ENCODE peak calls at places on chromosomes 13 and 19, in nine cellular contexts. O is nephron progenitor cell, X is BJ, I is dorsolateral prefrontal cortex, S is prostate gland, N is RWPE1, U is astrocyte of the spinal cord, A is HCT116, Q is PC-9. L is an unnamed sample.

GRCh38 chr13:59728896-59729545 is 434.7 kb downstream of the DIAPH3 start:
- DNase-seq in O (no peak), X (no peak), I (no peak), S (no peak), N (no peak), U (no peak), A (no peak), Q (no peak), L (no peak)

GRCh38 chr13:79448413-79448812 is 32.5 kb upstream of the NDFIP2 start:
- DNase-seq in O (no peak), X (no peak), I (no peak), S (no peak), N (no peak), U (no peak), A (no peak), Q (no peak), L (no peak)

GRCh38 chr13:108561152-108561551 is 68.3 kb upstream of the MYO16 start:
- DNase-seq in O (no peak), X (no peak), I (no peak), S (peak), N (no peak), U (no peak), A (no peak), Q (no peak), L (no peak)

GRCh38 chr13:105107781-105108180 is 1427.7 kb downstream of the EFNB2 start:
- DNase-seq in O (no peak), X (no peak), I (no peak), S (no peak), N (no peak), U (no peak), A (no peak), Q (no peak), L (no peak)

GRCh38 chr19:44812142-44812718 is 3.3 kb downstream of the BCAM start:
- DNase-seq in O (no peak), X (no peak), I (no peak), S (no peak), N (no peak), U (no peak), A (no peak), Q (no peak), L (no peak)

GRCh38 chr19:29537181-29537580 is 11.4 kb downstream of the VSTM2B start:
- DNase-seq in O (no peak), X (no peak), I (no peak), S (no peak), N (no peak), U (no peak), A (no peak), Q (no peak), L (no peak)

GRCh38 chr13:28558126-28558525 is 63.2 kb upstream of the FLT1 start:
- DNase-seq in O (no peak), X (peak), I (no peak), S (no peak), N (no peak), U (peak), A (no peak), Q (no peak), L (no peak)

GRCh38 chr13:113877149-113877990 is 13.5 kb upstream of the GAS6 start:
- DNase-seq in O (no peak), X (no peak), I (no peak), S (no peak), N (no peak), U (no peak), A (no peak), Q (no peak), L (no peak)

GRCh38 chr19:43984687-43985000 is 656 bp downstream of the ZNF155 start:
- DNase-seq in O (no peak), X (no peak), I (no peak), S (peak), N (no peak), U (no peak), A (no peak), Q (no peak), L (no peak)

GRCh38 chr19:32041681-32042292 is 303.6 kb upstream of the ZNF507 start:
- DNase-seq in O (peak), X (no peak), I (peak), S (peak), N (peak), U (peak), A (no peak), Q (no peak), L (peak)

GRCh38 chr19:37930416-37930815 is 23.4 kb downstream of the SIPA1L3 start:
- DNase-seq in O (no peak), X (no peak), I (no peak), S (no peak), N (no peak), U (no peak), A (no peak), Q (no peak), L (no peak)

GRCh38 chr19:13234518-13234917 is 84.3 kb downstream of the IER2 start:
- DNase-seq in O (peak), X (no peak), I (no peak), S (peak), N (peak), U (peak), A (peak), Q (no peak), L (peak)

GRCh38 chr19:16527971-16528521 is 14.2 kb downstream of the CHERP start:
- DNase-seq in O (peak), X (no peak), I (no peak), S (no peak), N (no peak), U (no peak), A (no peak), Q (no peak), L (peak)

GRCh38 chr19:16064209-16064889 is 11.9 kb upstream of the TPM4 start:
- DNase-seq in O (no peak), X (no peak), I (no peak), S (no peak), N (no peak), U (no peak), A (no peak), Q (no peak), L (no peak)

GRCh38 chr13:94585543-94586101 is 10.3 kb downstream of the TGDS start:
- DNase-seq in O (no peak), X (no peak), I (no peak), S (no peak), N (no peak), U (no peak), A (no peak), Q (no peak), L (no peak)

GRCh38 chr19:14322889-14323463 is 58.3 kb upstream of the ADGRE5 start:
- DNase-seq in O (no peak), X (no peak), I (no peak), S (no peak), N (no peak), U (no peak), A (no peak), Q (no peak), L (no peak)

GRCh38 chr19:17469092-17469370 is 1.3 kb upstream of the SLC27A1 start:
- DNase-seq in O (no peak), X (no peak), I (no peak), S (no peak), N (no peak), U (no peak), A (no peak), Q (no peak), L (no peak)

GRCh38 chr13:113557013-113557412 is 27.5 kb upstream of the TFDP1 start:
- DNase-seq in O (no peak), X (no peak), I (no peak), S (no peak), N (no peak), U (no peak), A (no peak), Q (no peak), L (no peak)

GRCh38 chr13:41802684-41803554 is 158.0 kb downstream of the VWA8 start:
- DNase-seq in O (no peak), X (peak), I (no peak), S (no peak), N (peak), U (peak), A (no peak), Q (no peak), L (no peak)

GRCh38 chr13:46071590-46072249 is 19.2 kb upstream of the ZC3H13 start:
- DNase-seq in O (no peak), X (no peak), I (no peak), S (no peak), N (no peak), U (no peak), A (no peak), Q (no peak), L (no peak)
- TF ChIP-seq CTCF in O (no peak), X (no peak), I (no peak), S (no peak), N (no peak), U (no peak), A (no peak), Q (no peak), L (no peak)

GRCh38 chr19:53076984-53077383 is 26.2 kb downstream of the ZNF160 start:
- DNase-seq in O (peak), X (no peak), I (peak), S (peak), N (no peak), U (peak), A (no peak), Q (no peak), L (peak)
- TF ChIP-seq CTCF in O (peak), X (peak), I (peak), S (peak), N (no peak), U (peak), A (no peak), Q (peak), L (peak)

GRCh38 chr13:96338030-96338429 is 248.1 kb downstream of the HS6ST3 start:
- DNase-seq in O (no peak), X (no peak), I (no peak), S (no peak), N (no peak), U (no peak), A (no peak), Q (no peak), L (no peak)
- TF ChIP-seq CTCF in O (no peak), X (no peak), I (no peak), S (no peak), N (no peak), U (no peak), A (no peak), Q (no peak), L (no peak)

GRCh38 chr13:101155920-101156319 is 260.4 kb downstream of the NALCN start:
- DNase-seq in O (no peak), X (no peak), I (no peak), S (no peak), N (peak), U (no peak), A (no peak), Q (no peak), L (no peak)
- TF ChIP-seq CTCF in O (peak), X (peak), I (peak), S (no peak), N (peak), U (peak), A (no peak), Q (peak), L (peak)

GRCh38 chr13:21673592-21674270 is 2.9 kb downstream of the FGF9 start:
- DNase-seq in O (peak), X (no peak), I (peak), S (no peak), N (peak), U (no peak), A (no peak), Q (no peak), L (peak)
- TF ChIP-seq CTCF in O (no peak), X (peak), I (no peak), S (peak), N (no peak), U (no peak), A (no peak), Q (no peak), L (peak)

DNA sequence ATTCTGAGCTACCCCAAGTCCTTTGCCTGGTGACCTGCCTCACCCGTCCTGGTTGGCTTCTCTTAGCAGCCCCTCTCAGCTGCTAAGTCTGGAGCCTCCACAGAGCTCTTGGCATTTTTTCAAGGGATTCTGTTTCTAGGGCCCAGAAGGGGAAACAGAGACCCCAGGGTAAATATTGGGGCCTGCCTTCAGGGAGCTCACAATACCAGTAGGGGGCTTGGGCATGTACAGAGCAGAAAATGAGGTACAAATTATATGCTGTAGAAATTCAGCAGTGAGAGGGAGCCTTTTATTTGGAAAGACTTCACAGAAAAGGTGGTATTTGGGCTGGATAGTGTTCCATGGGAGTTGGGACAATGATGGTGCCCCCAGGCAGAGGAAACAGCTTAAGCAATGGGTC is 3.7 kb downstream of the SAMD4B start:
- DNase-seq in O (no peak), X (no peak), I (no peak), S (no peak), N (no peak), U (no peak), A (no peak), Q (no peak), L (no peak)
- TF ChIP-seq CTCF in O (no peak), X (peak), I (no peak), S (no peak), N (no peak), U (peak), A (no peak), Q (no peak), L (peak)

DNA sequence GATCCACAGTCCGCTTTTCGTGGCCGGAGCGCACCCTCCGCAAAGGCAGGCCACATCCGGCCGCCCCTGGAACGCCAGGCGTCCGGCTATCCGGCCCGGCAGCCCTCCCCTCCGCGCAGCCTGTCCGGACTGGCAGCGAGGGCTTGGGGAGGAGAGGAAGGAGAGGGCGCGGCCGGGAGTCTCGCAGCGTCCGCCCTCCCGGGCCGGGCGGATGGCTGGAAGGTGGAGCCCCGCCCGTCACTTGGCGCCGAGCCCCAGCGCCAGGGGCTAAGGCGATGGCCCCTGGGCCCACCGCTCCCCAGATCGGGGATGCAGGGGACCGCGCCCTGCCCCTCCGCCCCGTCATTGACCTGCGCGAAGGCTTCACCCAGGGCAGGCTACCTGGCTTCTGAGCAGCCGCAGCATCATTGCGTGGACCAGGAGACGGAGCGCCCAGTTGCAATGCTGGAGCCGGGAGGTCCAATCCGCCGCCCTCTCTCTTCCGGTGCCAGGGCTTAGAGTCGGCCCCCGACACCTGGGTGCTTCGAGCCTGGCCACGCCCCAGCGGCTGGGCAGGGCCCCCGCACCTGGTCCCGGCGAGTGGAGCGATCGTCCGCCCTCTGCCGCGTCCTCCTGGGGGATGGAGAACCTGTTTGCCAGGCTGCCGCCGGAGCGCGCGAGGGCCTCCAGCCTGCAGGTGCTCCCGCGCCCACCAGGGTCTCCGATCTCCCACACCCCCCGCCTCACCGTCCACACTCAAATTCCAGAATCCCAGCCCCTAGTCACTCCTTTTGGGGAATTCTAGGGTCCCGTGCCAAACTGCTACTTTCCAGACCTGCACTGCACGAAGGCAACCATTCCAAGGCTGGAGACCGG is at the start of gene FUT1:
- DNase-seq in O (peak), X (no peak), I (peak), S (peak), N (peak), U (no peak), A (peak), Q (peak), L (no peak)
- TF ChIP-seq CTCF in O (peak), X (no peak), I (no peak), S (peak), N (no peak), U (no peak), A (no peak), Q (peak), L (peak)

GRCh38 chr19:46049597-46049996 is 8.8 kb upstream of the IGFL4 start:
- DNase-seq in O (no peak), X (no peak), I (no peak), S (no peak), N (no peak), U (no peak), A (no peak), Q (no peak), L (no peak)
- TF ChIP-seq CTCF in O (no peak), X (no peak), I (no peak), S (no peak), N (no peak), U (no peak), A (no peak), Q (no peak), L (peak)